ENCODE peak calls at places on chromosomes 13 and 19, in seven cellular contexts. S is H9, K is neuronal stem cell, P is mesendoderm, J is trophoblast cell, V is mesenchymal stem cell, Z is H1. Y is an unnamed sample.

GRCh38 chr19:11673608-11674041 is 65.1 kb downstream of the ZNF823 start:
- DNase-seq in S (peak; percentile 87), K (peak; percentile 53), P (peak; percentile 86), J (peak; percentile 90), V (peak; percentile 55), Z (peak; percentile 80), Y (peak; percentile 55)

GRCh38 chr19:4589579-4590410 is 30.3 kb upstream of the SEMA6B start:
- DNase-seq in S (no peak), K (no peak), P (peak; percentile 37), J (peak; percentile 45), V (no peak), Z (peak; percentile 57), Y (no peak)

GRCh38 chr13:24386816-24387708 is 77.7 kb downstream of the C1QTNF9 start:
- DNase-seq in S (no peak), K (no peak), P (no peak), J (no peak), V (no peak), Z (no peak), Y (no peak)

GRCh38 chr19:48551437-48552302 is at the start of gene SULT2B1:
- DNase-seq in S (no peak), K (no peak), P (no peak), J (no peak), V (no peak), Z (no peak), Y (no peak)

GRCh38 chr19:29083863-29084262 is 129.1 kb downstream of the UQCRFS1 start:
- DNase-seq in S (no peak), K (no peak), P (no peak), J (no peak), V (no peak), Z (no peak), Y (no peak)

GRCh38 chr13:26679411-26679810 is 81.2 kb downstream of the GPR12 start:
- DNase-seq in S (no peak), K (no peak), P (no peak), J (no peak), V (peak; percentile 64), Z (no peak), Y (peak; percentile 81)

GRCh38 chr19:48239120-48239519 is 16.6 kb downstream of the CARD8 start:
- DNase-seq in S (no peak), K (no peak), P (no peak), J (no peak), V (no peak), Z (no peak), Y (no peak)

GRCh38 chr13:81762449-81762848 is 1421.5 kb upstream of the SPRY2 start:
- DNase-seq in S (no peak), K (no peak), P (no peak), J (no peak), V (no peak), Z (no peak), Y (no peak)

GRCh38 chr19:48090281-48090802 is 20.3 kb downstream of the PLA2G4C start:
- DNase-seq in S (no peak), K (no peak), P (no peak), J (no peak), V (no peak), Z (no peak), Y (no peak)

GRCh38 chr13:30520571-30520970 is 54.8 kb upstream of the HMGB1 start:
- DNase-seq in S (no peak), K (no peak), P (no peak), J (no peak), V (no peak), Z (no peak), Y (peak; percentile 85)

GRCh38 chr19:10417598-10418280 is 2.6 kb upstream of the PDE4A start:
- DNase-seq in S (peak; percentile 70), K (no peak), P (peak; percentile 70), J (no peak), V (no peak), Z (peak; percentile 77), Y (no peak)

GRCh38 chr13:32126298-32126697 is 94.7 kb downstream of the FRY start:
- DNase-seq in S (no peak), K (no peak), P (no peak), J (no peak), V (no peak), Z (no peak), Y (no peak)

GRCh38 chr13:33471182-33471581 is 185.6 kb upstream of the STARD13 start:
- DNase-seq in S (no peak), K (no peak), P (no peak), J (no peak), V (peak; percentile 8), Z (no peak), Y (peak; percentile 69)

GRCh38 chr19:41939861-41940442 is 11.7 kb upstream of the ERFL start:
- DNase-seq in S (no peak), K (no peak), P (peak; percentile 57), J (no peak), V (no peak), Z (peak; percentile 74), Y (no peak)

GRCh38 chr19:55536951-55537740 is at the start of gene SBK2:
- DNase-seq in S (peak; percentile 93), K (peak; percentile 79), P (peak; percentile 75), J (no peak), V (no peak), Z (peak; percentile 98), Y (no peak)

GRCh38 chr19:35000647-35001501 is 751 bp downstream of the GRAMD1A start:
- DNase-seq in S (peak; percentile 57), K (no peak), P (peak; percentile 66), J (peak; percentile 30), V (peak; percentile 67), Z (no peak), Y (peak; percentile 50)

GRCh38 chr19:44960906-44961734 is 5.9 kb downstream of the CLPTM1 start:
- DNase-seq in S (no peak), K (no peak), P (no peak), J (no peak), V (no peak), Z (no peak), Y (no peak)

GRCh38 chr19:35505956-35506355 is 7.5 kb downstream of the DMKN start:
- DNase-seq in S (no peak), K (no peak), P (no peak), J (no peak), V (no peak), Z (no peak), Y (no peak)

GRCh38 chr13:112587359-112587766 is 590 bp downstream of the TUBGCP3 start:
- DNase-seq in S (peak; percentile 63), K (peak; percentile 58), P (peak; percentile 81), J (peak; percentile 81), V (peak; percentile 92), Z (peak; percentile 83), Y (peak; percentile 86)

GRCh38 chr19:37983153-37983552 is 76.1 kb downstream of the SIPA1L3 start:
- DNase-seq in S (no peak), K (no peak), P (no peak), J (no peak), V (peak; percentile 48), Z (no peak), Y (peak; percentile 52)

GRCh38 chr19:4507804-4508203 is 10.5 kb downstream of the PLIN4 start:
- DNase-seq in S (no peak), K (no peak), P (no peak), J (no peak), V (no peak), Z (no peak), Y (no peak)

GRCh38 chr19:48507911-48508439 is 3.7 kb downstream of the LMTK3 start:
- DNase-seq in S (no peak), K (no peak), P (no peak), J (no peak), V (no peak), Z (no peak), Y (no peak)

DNA sequence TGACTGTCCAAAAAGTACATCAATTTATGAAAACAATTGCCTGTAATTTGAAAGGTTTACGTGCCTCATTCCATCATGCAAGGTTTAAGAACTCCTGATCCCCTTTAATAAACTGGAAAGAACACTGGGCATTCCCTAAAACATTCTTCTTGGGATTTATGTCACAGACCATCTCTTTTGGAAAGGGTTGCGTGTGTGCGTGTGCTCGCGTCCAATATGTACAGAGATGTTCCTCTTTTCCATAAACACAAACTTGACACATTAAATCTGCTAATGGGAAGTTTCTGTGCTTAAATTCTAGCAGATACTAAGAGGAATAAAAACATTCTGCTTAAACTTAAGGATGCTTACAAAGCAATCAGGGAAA is 83.9 kb downstream of the STK24 start:
- DNase-seq in S (no peak), K (no peak), P (no peak), J (no peak), V (no peak), Z (no peak), Y (no peak)
- H2AK5ac ChIP-seq in S (no peak overlapping the region), K (no peak overlapping the region), P (no peak overlapping the region), J (no peak overlapping the region), V (no peak overlapping the region), Z (no peak overlapping the region), Y (no peak overlapping the region)

DNA sequence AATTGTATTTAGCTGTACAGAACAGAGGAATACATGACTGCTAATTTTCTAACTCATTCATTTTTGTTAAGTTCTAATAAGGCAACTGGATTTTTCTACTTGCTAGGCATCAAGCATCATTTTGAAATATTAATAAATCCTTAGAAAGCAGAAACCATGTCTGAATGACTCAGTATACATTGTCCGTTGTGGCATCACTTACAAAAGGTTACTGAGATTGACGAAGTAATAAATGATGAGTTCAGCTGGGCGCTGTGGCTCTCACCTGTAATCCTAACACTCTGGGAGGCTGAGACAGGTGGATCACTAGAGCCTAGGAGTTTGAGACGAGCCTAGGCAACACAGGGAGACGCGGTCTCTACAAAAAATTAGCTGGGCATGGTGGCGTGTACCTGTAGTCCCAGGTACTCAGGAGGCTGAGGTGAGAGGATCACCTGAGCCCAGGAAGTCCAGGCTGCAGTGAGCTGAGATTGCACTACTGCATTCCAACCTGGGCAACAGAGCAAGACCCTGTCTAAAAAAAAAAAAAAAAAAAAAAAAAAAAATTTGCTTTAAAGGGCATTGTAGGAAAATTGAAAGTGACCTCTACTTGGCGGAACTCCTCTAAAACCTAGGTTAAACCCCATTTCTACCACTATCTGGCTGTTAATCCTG is 36.6 kb downstream of the LHFPL6 start:
- DNase-seq in S (no peak), K (no peak), P (no peak), J (peak; percentile 13), V (no peak), Z (no peak), Y (no peak)
- H3K4ac ChIP-seq in S (no peak overlapping the region), K (no peak overlapping the region), P (peak overlapping the region; percentile 81), J (no peak overlapping the region), V (no peak overlapping the region), Z (no peak overlapping the region), Y (peak overlapping the region; percentile 85)

DNA sequence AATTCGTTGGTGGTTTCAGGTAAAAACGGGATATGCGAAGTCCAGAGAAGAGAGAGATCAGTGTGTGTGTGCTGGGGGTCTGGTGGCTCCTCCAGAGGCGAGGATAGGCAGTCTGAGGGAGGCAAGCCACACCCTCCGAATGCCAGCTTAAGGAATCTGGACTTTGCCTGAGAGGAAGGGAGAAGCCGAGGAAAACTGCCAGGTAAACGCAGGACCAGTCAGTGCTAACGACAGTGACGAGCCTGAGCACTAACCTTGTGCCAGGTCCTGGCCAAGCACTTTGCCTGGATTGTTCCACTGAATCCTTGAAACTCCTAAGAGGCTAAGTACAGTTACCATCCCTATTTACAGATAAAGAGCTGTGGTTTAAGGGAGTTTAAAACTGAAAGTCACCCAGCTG is 15.3 kb downstream of the SMG9 start:
- DNase-seq in S (no peak), K (no peak), P (no peak), J (no peak), V (no peak), Z (no peak), Y (no peak)
- H2AK5ac ChIP-seq in S (no peak overlapping the region), K (no peak overlapping the region), P (no peak overlapping the region), J (no peak overlapping the region), V (no peak overlapping the region), Z (no peak overlapping the region), Y (no peak overlapping the region)

DNA sequence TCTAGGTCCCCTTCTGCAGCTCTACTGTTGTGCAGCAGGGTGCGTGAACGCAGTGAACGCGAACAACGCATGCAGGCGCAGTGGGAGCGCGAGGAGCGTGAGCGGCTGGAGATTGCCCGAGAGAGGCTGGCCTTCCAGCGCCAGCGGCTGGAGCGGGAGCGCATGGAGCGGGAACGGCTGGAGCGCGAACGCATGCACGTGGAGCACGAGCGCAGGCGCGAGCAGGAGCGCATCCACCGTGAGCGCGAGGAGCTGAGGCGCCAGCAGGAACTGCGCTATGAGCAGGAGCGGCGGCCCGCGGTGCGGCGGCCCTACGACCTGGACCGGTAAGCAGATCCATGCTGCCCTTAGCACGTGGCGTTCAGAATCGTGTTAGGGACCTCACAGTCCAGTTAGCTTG is 18.8 kb downstream of the MICOS13 start:
- DNase-seq in S (no peak), K (no peak), P (no peak), J (no peak), V (no peak), Z (no peak), Y (no peak)
- H3K4ac ChIP-seq in S (no peak overlapping the region), K (no peak overlapping the region), P (no peak overlapping the region), J (no peak overlapping the region), V (no peak overlapping the region), Z (no peak overlapping the region), Y (no peak overlapping the region)